ENCODE peak calls at places on chromosomes 1 and 21, in five cellular contexts. G is MM.1S, N is tibial nerve, X is psoas muscle, V is AG04450. R is an unnamed sample.
A peak's percentile ranks its signal among the peaks of the same experiment; 100 is the strongest.

GRCh38 chr1:3772715-3773571 is at the start of gene SMIM1:
- DNase-seq in G (no peak), N (no peak), X (peak; percentile 53), V (no peak), R (no peak)

GRCh38 chr1:24416666-24417391 is 1.2 kb downstream of the NIPAL3 start:
- DNase-seq in G (peak; percentile 94), N (no peak), X (no peak), V (peak; percentile 98), R (peak; percentile 81)

GRCh38 chr1:108046021-108046420 is 81.0 kb upstream of the VAV3 start:
- DNase-seq in G (no peak), N (no peak), X (no peak), V (no peak), R (no peak)

GRCh38 chr1:15013767-15014166 is 139.8 kb upstream of the TMEM51 start:
- DNase-seq in G (no peak), N (no peak), X (no peak), V (no peak), R (no peak)

GRCh38 chr1:174344162-174344561 is 103.6 kb upstream of the GPR52 start:
- DNase-seq in G (peak; percentile 57), N (no peak), X (no peak), V (no peak), R (no peak)

GRCh38 chr1:245086389-245086969 is 68.3 kb upstream of the KIF26B start:
- DNase-seq in G (no peak), N (no peak), X (no peak), V (peak; percentile 37), R (no peak)

GRCh38 chr1:63621698-63622097 is 28.5 kb downstream of the PGM1 start:
- DNase-seq in G (no peak), N (no peak), X (no peak), V (no peak), R (no peak)

GRCh38 chr21:46118871-46119564 is 21.1 kb downstream of the COL6A2 start:
- DNase-seq in G (no peak), N (peak; percentile 9), X (peak; percentile 40), V (no peak), R (no peak)

GRCh38 chr1:24236170-24237045 is 49.3 kb upstream of the IFNLR1 start:
- DNase-seq in G (no peak), N (no peak), X (no peak), V (peak; percentile 11), R (peak; percentile 85)

GRCh38 chr1:3011127-3011526 is 10.1 kb upstream of the ACTRT2 start:
- DNase-seq in G (no peak), N (no peak), X (no peak), V (no peak), R (no peak)

GRCh38 chr1:27574871-27575831 is 28.8 kb downstream of the AHDC1 start:
- DNase-seq in G (no peak), N (no peak), X (peak; percentile 92), V (peak; percentile 54), R (no peak)

GRCh38 chr1:190124068-190124467 is 353.6 kb downstream of the BRINP3 start:
- DNase-seq in G (no peak), N (no peak), X (no peak), V (no peak), R (no peak)

GRCh38 chr1:179091691-179092165 is 9.9 kb downstream of the TOR3A start:
- DNase-seq in G (no peak), N (peak; percentile 51), X (peak; percentile 93), V (peak; percentile 51), R (no peak)

GRCh38 chr1:88612299-88612698 is 71.8 kb upstream of the PKN2 start:
- DNase-seq in G (no peak), N (no peak), X (no peak), V (no peak), R (no peak)

GRCh38 chr1:204376919-204377799 is 17.4 kb upstream of the PLEKHA6 start:
- DNase-seq in G (no peak), N (no peak), X (no peak), V (no peak), R (no peak)

GRCh38 chr21:16279658-16280581 is 550.1 kb downstream of the USP25 start:
- DNase-seq in G (no peak), N (no peak), X (peak; percentile 52), V (peak; percentile 3), R (no peak)

GRCh38 chr1:30645807-30646206 is 77.6 kb downstream of the MATN1 start:
- DNase-seq in G (no peak), N (no peak), X (no peak), V (no peak), R (no peak)

GRCh38 chr1:166925791-166926483 is 49.4 kb downstream of the ILDR2 start:
- DNase-seq in G (no peak), N (no peak), X (no peak), V (no peak), R (no peak)

GRCh38 chr21:45513003-45513706 is 29.1 kb downstream of the SLC19A1 start:
- DNase-seq in G (no peak), N (no peak), X (peak; percentile 38), V (no peak), R (no peak)

GRCh38 chr1:71049951-71050598 is 2.5 kb upstream of the PTGER3 start:
- DNase-seq in G (peak; percentile 52), N (no peak), X (no peak), V (peak; percentile 50), R (no peak)

GRCh38 chr1:201554167-201554600 is 15.3 kb downstream of the NAV1 start:
- DNase-seq in G (no peak), N (no peak), X (no peak), V (no peak), R (no peak)

DNA sequence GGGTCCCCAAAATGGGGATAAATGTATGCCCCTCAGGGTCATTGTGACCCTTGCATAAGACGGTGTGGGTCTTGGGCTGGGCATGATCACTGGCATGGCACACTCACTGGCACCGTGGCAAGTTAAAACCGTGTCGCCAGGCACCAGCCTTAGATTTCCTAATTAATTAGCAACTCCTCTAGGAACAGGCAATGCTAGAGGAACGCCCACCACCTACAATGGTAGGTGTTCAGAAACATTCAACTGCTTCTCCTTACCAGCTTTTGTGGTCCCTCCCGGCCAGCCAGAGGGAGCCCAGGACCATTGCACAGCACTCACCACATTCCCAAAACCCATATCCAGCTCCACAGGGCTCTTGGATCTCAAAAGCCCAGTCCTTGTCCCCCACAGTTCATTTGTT is 36.4 kb downstream of the EPHA2 start:
- DNase-seq in G (no peak), N (no peak), X (peak; percentile 36), V (no peak), R (no peak)
- TF ChIP-seq CTCF in G (no peak), N (no peak), X (no peak), V (no peak), R (no peak)

DNA sequence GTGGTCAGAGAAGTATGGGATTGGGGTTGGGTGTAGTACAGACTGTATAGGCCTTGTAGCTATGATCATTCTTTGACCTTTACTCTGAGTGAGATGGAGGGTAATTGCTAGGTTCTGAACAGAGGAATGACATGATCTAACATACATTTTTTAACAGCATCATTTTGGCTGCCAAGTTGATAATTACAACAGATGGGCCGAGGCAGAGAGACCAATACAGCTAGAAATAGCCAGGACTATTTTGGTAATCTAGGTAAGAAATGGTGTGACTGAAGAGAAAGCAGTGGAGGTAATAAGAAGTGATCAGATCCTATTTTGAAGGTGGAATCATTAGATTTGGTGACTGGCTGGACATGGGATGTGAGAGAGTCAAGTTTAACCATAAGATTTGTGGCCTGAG is 43.5 kb downstream of the RPAP2 start:
- DNase-seq in G (no peak), N (no peak), X (no peak), V (no peak), R (no peak)
- TF ChIP-seq CTCF in G (no peak), N (no peak), X (no peak), V (no peak), R (no peak)

DNA sequence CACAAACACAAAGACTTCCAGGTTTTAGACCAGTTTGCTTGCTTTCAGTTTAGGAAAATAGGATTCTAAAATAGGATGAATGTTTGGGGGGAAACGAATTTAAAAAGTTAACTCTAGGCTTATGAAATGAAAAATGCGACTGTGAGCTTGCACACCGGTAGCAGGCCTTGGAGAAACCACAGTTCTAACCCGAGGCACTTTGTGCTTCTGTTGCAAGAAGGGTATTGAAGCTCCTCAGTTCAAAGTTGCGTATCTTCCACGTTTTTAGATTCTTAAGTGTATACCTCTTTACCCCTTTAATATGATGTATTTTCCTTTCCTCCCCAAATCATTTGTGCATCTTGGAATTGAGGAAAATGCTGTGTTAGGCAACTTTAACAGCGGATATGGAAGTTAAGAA is 2.4 kb downstream of the MRPS6 start:
- DNase-seq in G (no peak), N (no peak), X (no peak), V (no peak), R (no peak)
- TF ChIP-seq CTCF in G (no peak), N (no peak), X (no peak), V (no peak), R (no peak)

DNA sequence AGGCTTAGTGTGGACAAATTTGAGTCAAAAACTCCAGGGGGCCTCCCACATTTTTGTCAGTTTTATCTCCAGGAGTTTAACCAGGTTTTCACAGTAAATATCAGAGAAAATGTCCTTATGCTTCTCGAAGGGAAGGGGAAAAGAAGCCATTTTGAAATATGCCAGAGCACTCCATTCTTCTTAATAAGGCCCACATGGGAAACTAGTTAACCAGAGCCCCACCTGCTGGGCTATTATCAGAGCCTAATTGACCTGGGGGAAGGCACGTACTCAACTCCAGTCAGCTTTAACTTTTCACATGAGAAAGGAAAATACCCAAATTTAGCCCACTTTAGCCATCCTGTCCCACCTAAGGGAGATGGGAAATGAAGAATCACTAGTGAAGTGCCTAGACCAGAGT is 296.3 kb downstream of the PTBP2 start:
- DNase-seq in G (peak; percentile 27), N (no peak), X (no peak), V (no peak), R (no peak)
- TF ChIP-seq CTCF in G (peak; percentile 25), N (no peak), X (no peak), V (no peak), R (no peak)

GRCh38 chr1:151936203-151936602 is 26.9 kb upstream of the THEM4 start:
- DNase-seq in G (no peak), N (no peak), X (no peak), V (no peak), R (no peak)
- TF ChIP-seq CTCF in G (no peak), N (no peak), X (no peak), V (no peak), R (no peak)

DNA sequence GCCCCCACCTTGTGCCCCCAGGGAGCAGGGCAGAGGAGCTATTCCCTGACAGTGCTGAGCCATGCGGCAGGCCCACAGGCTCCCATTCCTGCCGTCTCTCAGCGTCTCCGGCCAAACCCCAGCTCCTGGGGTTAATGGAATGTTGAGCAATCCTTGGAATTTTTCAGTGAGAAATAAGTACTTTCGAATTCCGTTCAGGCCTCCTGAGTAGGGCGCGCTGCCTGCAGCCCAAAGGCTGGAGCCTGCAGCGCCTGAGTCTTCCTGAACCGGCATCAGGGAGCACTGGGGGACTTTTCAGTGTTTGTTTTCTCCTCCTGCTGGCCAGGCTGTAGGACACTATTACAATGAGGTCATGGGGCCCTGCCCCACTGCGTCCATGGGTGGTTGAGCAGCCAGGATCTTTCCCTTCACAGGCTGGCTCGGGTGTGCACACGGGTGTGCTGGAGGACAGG is 33.3 kb upstream of the CSF1 start:
- DNase-seq in G (no peak), N (peak; percentile 65), X (peak; percentile 87), V (peak; percentile 79), R (no peak)
- TF ChIP-seq CTCF in G (no peak), N (peak; percentile 73), X (peak; percentile 20), V (peak; percentile 42), R (no peak)

GRCh38 chr1:7233646-7234470 is 448.6 kb downstream of the CAMTA1 start:
- DNase-seq in G (no peak), N (no peak), X (no peak), V (no peak), R (no peak)
- TF ChIP-seq CTCF in G (no peak), N (no peak), X (no peak), V (no peak), R (no peak)

R was measured in activated CD8-positive, alpha-beta T cell treated with anti-CD3 and anti-CD28 coated beads for 36 hours.